ENCODE peak calls at places on chromosomes 12 and 14, in four cellular contexts. R, Z, Y and A are unnamed samples.
A peak's percentile ranks its signal among the peaks of the same experiment; 100 is the strongest.

GRCh38 chr12:125065021-125065752 is at the start of gene AACS:
- DNase-seq in R (peak; percentile 90), Z (peak; percentile 69), Y (peak; percentile 90), A (peak; percentile 86)

GRCh38 chr12:93990832-93991748 is 157.3 kb upstream of the PLXNC1 start:
- DNase-seq in R (peak; percentile 73), Z (peak; percentile 79), Y (peak; percentile 85), A (peak; percentile 49)

GRCh38 chr14:35594616-35595015 is 60.7 kb downstream of the INSM2 start:
- DNase-seq in R (no peak), Z (no peak), Y (no peak), A (no peak)

GRCh38 chr14:65485516-65485915 is 73.0 kb downstream of the FUT8 start:
- DNase-seq in R (no peak), Z (no peak), Y (peak; percentile 25), A (no peak)

GRCh38 chr12:122423258-122424165 is 1.0 kb upstream of the CLIP1 start:
- DNase-seq in R (no peak), Z (no peak), Y (peak; percentile 69), A (no peak)

GRCh38 chr12:13152756-13153155 is 43.8 kb upstream of the EMP1 start:
- DNase-seq in R (no peak), Z (no peak), Y (no peak), A (no peak)

GRCh38 chr12:131507094-131507493 is 203.8 kb upstream of the SFSWAP start:
- DNase-seq in R (no peak), Z (no peak), Y (no peak), A (no peak)

GRCh38 chr14:102182190-102182589 is 42.5 kb downstream of the WDR20 start:
- DNase-seq in R (no peak), Z (no peak), Y (no peak), A (no peak)

GRCh38 chr12:59179231-59179630 is 258.9 kb upstream of the LRIG3 start:
- DNase-seq in R (no peak), Z (no peak), Y (no peak), A (no peak)

GRCh38 chr12:94171595-94171930 is 23.2 kb downstream of the PLXNC1 start:
- DNase-seq in R (no peak), Z (no peak), Y (no peak), A (no peak)

GRCh38 chr12:27970391-27970980 is 2.0 kb downstream of the PTHLH start:
- DNase-seq in R (peak; percentile 52), Z (no peak), Y (peak; percentile 58), A (peak; percentile 48)

GRCh38 chr14:105774001-105774400 is 247.6 kb downstream of the TMEM121 start:
- DNase-seq in R (no peak), Z (no peak), Y (no peak), A (no peak)

GRCh38 chr14:37122288-37122687 is 50.1 kb downstream of the SLC25A21 start:
- DNase-seq in R (no peak), Z (no peak), Y (peak; percentile 9), A (no peak)

GRCh38 chr14:22976620-22977433 is 5.5 kb downstream of the AJUBA start:
- DNase-seq in R (no peak), Z (no peak), Y (peak; percentile 62), A (no peak)

GRCh38 chr12:81809829-81810595 is 50.9 kb upstream of the PPFIA2 start:
- DNase-seq in R (no peak), Z (no peak), Y (no peak), A (no peak)

GRCh38 chr14:93073366-93073722 is 42.4 kb downstream of the ITPK1 start:
- DNase-seq in R (peak; percentile 48), Z (no peak), Y (no peak), A (no peak)

GRCh38 chr14:49461529-49462401 is 124.4 kb downstream of the RPS29 start:
- DNase-seq in R (no peak), Z (no peak), Y (peak; percentile 92), A (no peak)

GRCh38 chr14:101950100-101950499 is 14.3 kb upstream of the DYNC1H1 start:
- DNase-seq in R (no peak), Z (no peak), Y (no peak), A (no peak)

GRCh38 chr12:32603858-32604257 is 75.2 kb upstream of the DNM1L start:
- DNase-seq in R (no peak), Z (no peak), Y (no peak), A (no peak)

GRCh38 chr14:35631071-35631805 is 97.3 kb downstream of the INSM2 start:
- DNase-seq in R (no peak), Z (no peak), Y (peak; percentile 19), A (no peak)

GRCh38 chr12:121872546-121873223 is 14.0 kb upstream of the HPD start:
- DNase-seq in R (peak; percentile 70), Z (peak; percentile 65), Y (no peak), A (peak; percentile 59)

GRCh38 chr12:57765698-57766463 is 997 bp downstream of the CYP27B1 start:
- DNase-seq in R (no peak), Z (no peak), Y (peak; percentile 36), A (no peak)

GRCh38 chr14:101130861-101131260 is 227.3 kb upstream of the RTL1 start:
- DNase-seq in R (no peak), Z (no peak), Y (no peak), A (no peak)

GRCh38 chr14:86944434-86944833 is 1048.5 kb downstream of the GALC start:
- DNase-seq in R (no peak), Z (no peak), Y (no peak), A (no peak)